ENCODE peak calls at places on chromosomes 4 and X, in four cellular contexts. H is IMR-90, I is H9, T is H1. E is an unnamed sample.

GRCh38 chr4:71062436-71062835 is 69.0 kb downstream of the DCK start:
- DNase-seq in H (no peak), I (no peak), T (no peak), E (no peak)

GRCh38 chr4:24364249-24364648 is 220.1 kb downstream of the DHX15 start:
- DNase-seq in T (no peak), H (no peak), I (no peak), E (no peak)

GRCh38 chr4:53196872-53197759 is 168.7 kb downstream of the SCFD2 start:
- DNase-seq in H (peak), T (no peak), I (no peak), E (peak)

GRCh38 chr4:67727124-67727850 is 26.3 kb upstream of the UBA6 start:
- DNase-seq in T (no peak), H (peak), I (no peak), E (peak)

GRCh38 chr4:80201326-80202151 is 4.2 kb downstream of the PRDM8 start:
- DNase-seq in T (peak), I (no peak), H (peak), E (peak)

GRCh38 chr4:89434364-89434988 is 126.9 kb upstream of the GPRIN3 start:
- DNase-seq in H (peak), T (no peak), I (no peak), E (peak)

GRCh38 chr4:174377613-174378012 is 93.9 kb downstream of the CEP44 start:
- DNase-seq in H (peak), T (no peak), I (no peak), E (no peak)

GRCh38 chrX:155870958-155871357 is 10.2 kb upstream of the VAMP7 start:
- DNase-seq in H (no peak), T (no peak), I (no peak), E (no peak)

GRCh38 chrX:17359500-17359899 is 15.5 kb upstream of the NHS start:
- DNase-seq in H (no peak), I (no peak), T (no peak), E (no peak)

GRCh38 chr4:38002451-38003071 is 42.4 kb downstream of the PTTG2 start:
- DNase-seq in H (peak), T (no peak), I (no peak), E (peak)

GRCh38 chrX:2521092-2521926 is 20.5 kb upstream of the DHRSX start:
- DNase-seq in T (no peak), H (no peak), I (no peak), E (peak)

GRCh38 chrX:68304602-68305001 is 128.7 kb downstream of the OPHN1 start:
- DNase-seq in H (no peak), T (no peak), I (no peak), E (no peak)

GRCh38 chrX:107970073-107970472 is 12.1 kb downstream of the TEX13B start:
- DNase-seq in I (no peak), T (no peak), H (no peak), E (no peak)

GRCh38 chrX:31243804-31244203 is 172.0 kb upstream of the FTHL17 start:
- DNase-seq in T (no peak), H (no peak), I (no peak), E (no peak)
- H4K5ac ChIP-seq in T (no peak), H (no peak), I (no peak), E (no peak)

GRCh38 chr4:3822230-3822947 is 56.2 kb downstream of the ADRA2C start:
- DNase-seq in T (no peak), I (no peak), H (no peak), E (no peak)

GRCh38 chr4:3821580-3822229 is 55.5 kb downstream of the ADRA2C start:
- DNase-seq in I (no peak), T (no peak), H (no peak), E (no peak)

GRCh38 chr4:3825530-3825929 is 59.3 kb downstream of the ADRA2C start:
- DNase-seq in T (no peak), H (no peak), I (no peak), E (no peak)

GRCh38 chr4:3824521-3825270 is 58.5 kb downstream of the ADRA2C start:
- DNase-seq in T (no peak), H (no peak), I (no peak), E (no peak)

GRCh38 chr4:3823496-3824341 is 57.5 kb downstream of the ADRA2C start:
- DNase-seq in I (no peak), T (no peak), H (no peak), E (no peak)
- H2AK5ac ChIP-seq in I (no peak), T (no peak), H (no peak), E (no peak)

GRCh38 chr4:162931257-162931648 is 235.4 kb downstream of the NAF1 start:
- DNase-seq in T (no peak), I (no peak), H (no peak), E (no peak)
- H4K5ac ChIP-seq in T (no peak), I (no peak), H (no peak), E (no peak)

GRCh38 chr4:98261291-98262271 is at the start of gene RAP1GDS1:
- DNase-seq in T (peak), H (peak), I (peak), E (peak)

GRCh38 chr4:98260047-98260578 is 1.1 kb upstream of the RAP1GDS1 start:
- DNase-seq in T (no peak), H (peak), I (peak), E (peak)

GRCh38 chr4:98262431-98262830 is 1.2 kb downstream of the RAP1GDS1 start:
- DNase-seq in I (no peak), T (no peak), H (no peak), E (no peak)

GRCh38 chr4:98260579-98261290 is 449 bp upstream of the RAP1GDS1 start:
- DNase-seq in T (peak), H (peak), I (peak), E (peak)
- H2AK5ac ChIP-seq in T (peak), H (peak), I (no peak), E (no peak)

GRCh38 chr4:184934961-184935360 is 83.3 kb upstream of the HELT start:
- DNase-seq in H (no peak), I (no peak), T (peak), E (no peak)
- H4K5ac ChIP-seq in H (no peak), I (no peak), T (no peak), E (no peak)

DNA sequence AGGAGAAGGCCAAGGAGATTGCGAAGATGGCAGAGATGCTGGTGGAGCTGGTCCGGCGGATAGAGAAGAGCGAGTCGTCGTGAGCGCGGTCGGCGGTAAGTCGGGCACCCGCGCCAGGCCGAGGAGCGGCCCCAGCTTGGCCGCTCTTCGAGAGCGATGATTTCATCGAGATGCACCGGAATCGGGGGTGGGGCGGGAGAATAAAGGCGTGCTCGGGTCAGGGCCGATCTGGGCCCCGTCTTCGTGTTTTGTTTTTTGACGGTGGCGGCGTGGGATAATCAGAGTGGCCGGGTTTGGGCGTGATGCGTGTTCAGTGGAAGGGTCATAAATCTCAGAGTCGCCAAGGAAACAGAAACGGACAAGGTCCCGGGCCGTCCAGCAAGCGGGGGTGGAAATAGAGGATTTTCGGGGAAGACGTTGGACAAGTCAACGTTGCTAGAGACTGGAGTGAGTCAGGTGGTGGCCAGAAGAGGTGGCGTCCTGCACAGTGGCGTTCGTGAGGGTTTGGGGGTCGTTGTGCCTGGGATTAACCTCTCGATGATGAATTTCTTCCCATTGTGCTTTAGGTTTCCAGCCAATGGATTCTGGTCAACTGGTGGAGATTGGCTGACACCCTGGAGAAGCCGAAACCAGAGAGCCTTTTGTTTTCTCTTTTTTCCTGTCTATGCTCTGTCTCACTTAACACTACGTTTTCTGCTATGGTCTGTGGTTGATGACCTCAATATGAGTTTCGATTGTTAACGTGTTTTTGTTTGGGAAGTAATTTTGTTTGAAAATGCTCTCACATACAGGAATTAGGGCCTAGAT is 882 bp downstream of the MRFAP1 start:
- DNase-seq in T (no peak), I (no peak), H (peak), E (peak)
- H2AK5ac ChIP-seq in T (no peak), I (no peak), H (peak), E (peak)

DNA sequence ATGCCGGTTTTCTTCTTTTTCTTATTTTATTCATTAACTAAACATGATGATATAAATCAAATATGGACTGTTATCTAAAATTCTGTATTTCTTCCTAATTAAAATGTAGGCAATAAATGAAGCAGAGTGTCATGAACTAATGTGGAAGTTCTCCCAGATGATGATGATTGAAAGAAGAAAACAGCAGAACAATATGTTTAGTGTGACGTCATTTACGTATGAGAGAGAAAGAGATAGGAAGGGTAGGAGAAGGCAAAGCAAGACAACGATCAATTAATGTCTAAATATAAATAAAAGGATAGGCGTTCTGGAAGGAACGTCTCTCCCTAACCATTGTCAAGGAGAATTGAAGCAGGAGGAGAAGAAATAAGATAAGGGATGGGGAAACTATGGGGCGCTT is 105.2 kb downstream of the NEUROG2 start:
- DNase-seq in H (no peak), I (no peak), T (no peak), E (no peak)
- H4K5ac ChIP-seq in H (no peak), I (no peak), T (no peak), E (no peak)

E was measured in mesendoderm.